ENCODE peak calls at places on chromosome 3, in six cellular contexts. N, S, R, V, Q and W are unnamed samples.

GRCh38 chr3:63960048-63960711 is 48.0 kb upstream of the SCAANT1 start:
- DNase-seq in V (peak; percentile 84), N (peak; percentile 55), S (no peak), Q (peak; percentile 34), R (no peak), W (no peak)

GRCh38 chr3:51388286-51389029 is 2.6 kb upstream of the RBM15B start:
- DNase-seq in Q (peak; percentile 81), V (peak; percentile 20), S (no peak), N (peak; percentile 18), R (no peak), W (no peak)

GRCh38 chr3:148882288-148882687 is 17.2 kb downstream of the CPA3 start:
- DNase-seq in V (peak; percentile 67), R (no peak), N (peak; percentile 57), Q (no peak), S (no peak), W (no peak)

GRCh38 chr3:47421741-47422649 is 41.2 kb downstream of the PTPN23 start:
- DNase-seq in N (peak; percentile 48), Q (peak; percentile 53), R (no peak), S (no peak), V (no peak), W (no peak)

GRCh38 chr3:42376397-42376798 is 34.0 kb downstream of the LYZL4 start:
- DNase-seq in N (peak; percentile 23), V (peak; percentile 72), S (no peak), R (no peak), Q (no peak), W (no peak)

GRCh38 chr3:18747383-18747782 is 322.2 kb upstream of the SATB1 start:
- DNase-seq in R (no peak), S (no peak), Q (peak; percentile 34), V (no peak), N (peak; percentile 63), W (no peak)

GRCh38 chr3:9098716-9099675 is 135.7 kb upstream of the RAD18 start:
- DNase-seq in N (no peak), Q (no peak), R (no peak), S (no peak), V (no peak), W (no peak)

GRCh38 chr3:97872209-97873042 is 50.6 kb downstream of the CRYBG3 start:
- DNase-seq in S (no peak), V (peak; percentile 97), N (peak; percentile 21), Q (no peak), R (no peak), W (no peak)

GRCh38 chr3:190435618-190436017 is 14.1 kb downstream of the TMEM207 start:
- DNase-seq in N (no peak), Q (no peak), R (no peak), V (peak; percentile 12), S (no peak), W (no peak)

GRCh38 chr3:73432021-73432722 is 192.6 kb downstream of the PDZRN3 start:
- DNase-seq in R (peak; percentile 85), Q (no peak), S (no peak), V (peak; percentile 54), N (peak; percentile 45), W (no peak)

GRCh38 chr3:95333826-95334225 is 1271.0 kb downstream of the NSUN3 start:
- DNase-seq in R (no peak), V (no peak), Q (no peak), S (no peak), N (no peak), W (no peak)

GRCh38 chr3:128946411-128946810 is 47.5 kb downstream of the CFAP92 start:
- DNase-seq in N (no peak), R (no peak), S (no peak), V (peak; percentile 68), Q (no peak), W (no peak)

GRCh38 chr3:132543016-132543739 is 53.9 kb upstream of the ACKR4 start:
- DNase-seq in S (no peak), R (no peak), V (peak; percentile 97), Q (no peak), N (no peak), W (no peak)

GRCh38 chr3:48155122-48155521 is 33.1 kb downstream of the CDC25A start:
- DNase-seq in R (no peak), S (no peak), N (no peak), V (peak; percentile 94), Q (no peak), W (no peak)

GRCh38 chr3:79032686-79033318 is 735.0 kb downstream of the ROBO1 start:
- DNase-seq in R (no peak), V (peak; percentile 67), S (no peak), Q (no peak), N (peak; percentile 10), W (no peak)

GRCh38 chr3:41158947-41159346 is 40.4 kb upstream of the CTNNB1 start:
- DNase-seq in Q (peak; percentile 66), S (no peak), N (peak; percentile 49), R (no peak), V (no peak), W (no peak)
- TF ChIP-seq POLR2A in Q (peak; percentile 41), S (no peak), N (peak; percentile 23), R (no peak), V (no peak), W (no peak)

GRCh38 chr3:192902481-192903023 is 15.1 kb downstream of the MB21D2 start:
- DNase-seq in Q (no peak), N (no peak), S (no peak), V (no peak), R (no peak), W (no peak)

GRCh38 chr3:192899540-192899982 is 18.1 kb downstream of the MB21D2 start:
- DNase-seq in N (no peak), Q (no peak), R (no peak), S (no peak), V (peak; percentile 91), W (no peak)

GRCh38 chr3:192904632-192905289 is 12.9 kb downstream of the MB21D2 start:
- DNase-seq in V (no peak), N (no peak), R (no peak), Q (no peak), S (no peak), W (no peak)

GRCh38 chr3:192897005-192897404 is 20.7 kb downstream of the MB21D2 start:
- DNase-seq in R (no peak), Q (no peak), N (no peak), S (no peak), V (no peak), W (no peak)

DNA sequence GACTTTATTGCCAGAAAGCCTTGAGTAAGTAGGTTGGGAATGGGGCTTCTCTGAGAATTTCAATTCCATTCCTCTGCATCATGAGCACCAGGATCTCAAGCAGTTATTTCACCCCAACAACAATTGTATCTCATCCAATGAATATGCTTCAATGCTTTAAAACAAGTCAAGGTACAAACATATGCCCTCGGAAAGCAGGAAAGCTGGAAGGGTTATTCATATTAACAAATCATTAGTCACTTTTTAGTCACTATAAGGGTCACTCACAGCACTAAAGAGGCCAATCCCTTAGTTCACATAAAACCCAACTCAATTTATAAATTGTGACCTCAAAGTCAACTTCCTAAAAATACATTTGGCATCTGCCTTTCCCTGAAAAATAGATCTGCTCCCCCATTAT is 16.2 kb downstream of the MB21D2 start:
- DNase-seq in V (peak; percentile 98), Q (no peak), R (no peak), N (no peak), S (no peak), W (no peak)
- H3K4me1 ChIP-seq in V (peaks cover 20% of the 10 kb centered on the region), Q (no peaks in the 10 kb centered on the region), R (peaks cover 5% of the 10 kb centered on the region), N (no peaks in the 10 kb centered on the region), S (no peaks in the 10 kb centered on the region), W (no peaks in the 10 kb centered on the region)

DNA sequence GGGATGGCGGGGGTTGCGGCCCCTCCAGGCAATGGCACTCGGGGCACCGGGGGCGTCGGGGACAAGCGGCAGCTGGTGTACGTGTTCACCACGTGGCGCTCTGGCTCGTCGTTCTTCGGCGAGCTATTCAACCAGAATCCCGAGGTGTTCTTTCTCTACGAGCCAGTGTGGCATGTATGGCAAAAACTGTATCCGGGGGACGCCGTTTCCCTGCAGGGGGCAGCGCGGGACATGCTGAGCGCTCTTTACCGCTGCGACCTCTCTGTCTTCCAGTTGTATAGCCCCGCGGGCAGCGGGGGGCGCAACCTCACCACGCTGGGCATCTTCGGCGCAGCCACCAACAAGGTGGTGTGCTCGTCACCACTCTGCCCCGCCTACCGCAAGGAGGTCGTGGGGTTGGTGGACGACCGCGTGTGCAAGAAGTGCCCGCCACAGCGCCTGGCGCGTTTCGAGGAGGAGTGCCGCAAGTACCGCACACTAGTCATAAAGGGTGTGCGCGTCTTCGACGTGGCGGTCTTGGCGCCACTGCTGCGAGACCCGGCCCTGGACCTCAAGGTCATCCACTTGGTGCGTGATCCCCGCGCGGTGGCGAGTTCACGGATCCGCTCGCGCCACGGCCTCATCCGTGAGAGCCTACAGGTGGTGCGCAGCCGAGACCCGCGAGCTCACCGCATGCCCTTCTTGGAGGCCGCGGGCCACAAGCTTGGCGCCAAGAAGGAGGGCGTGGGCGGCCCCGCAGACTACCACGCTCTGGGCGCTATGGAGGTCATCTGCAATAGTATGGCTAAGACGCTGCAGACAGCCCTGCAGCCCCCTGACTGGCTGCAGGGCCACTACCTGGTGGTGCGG is 1.9 kb downstream of the CHST2 start:
- DNase-seq in S (no peak), N (peak; percentile 22), V (peak; percentile 55), R (no peak), Q (peak; percentile 50), W (no peak)
- H3K4me3 ChIP-seq in S (peak overlapping the region; percentile 62), N (no peak overlapping the region), V (peak overlapping the region; percentile 94), R (peak overlapping the region; percentile 80), Q (peak overlapping the region; percentile 55), W (peak overlapping the region; percentile 66)

GRCh38 chr3:39141211-39141995 is 12.0 kb downstream of the CSRNP1 start:
- DNase-seq in R (no peak), S (no peak), Q (peak; percentile 91), V (peak; percentile 39), N (peak; percentile 90), W (no peak)
- TF ChIP-seq POLR2A in R (no peak), S (no peak), Q (peak; percentile 8), V (no peak), N (no peak), W (no peak)

GRCh38 chr3:127732879-127733350 is 60.2 kb downstream of the ABTB1 start:
- DNase-seq in S (no peak), V (no peak), R (no peak), Q (no peak), N (no peak), W (no peak)

GRCh38 chr3:127734181-127734720 is 61.5 kb downstream of the ABTB1 start:
- DNase-seq in R (no peak), N (no peak), Q (no peak), S (no peak), V (no peak), W (no peak)

GRCh38 chr3:127733781-127734180 is 61.0 kb downstream of the ABTB1 start:
- DNase-seq in S (no peak), N (no peak), V (no peak), Q (no peak), R (no peak), W (no peak)

GRCh38 chr3:127735767-127736693 is 63.3 kb downstream of the ABTB1 start:
- DNase-seq in N (peak; percentile 59), Q (peak; percentile 41), S (no peak), V (peak; percentile 86), R (no peak), W (no peak)

GRCh38 chr3:127734754-127735473 is 62.2 kb downstream of the ABTB1 start:
- DNase-seq in N (peak; percentile 63), V (peak; percentile 98), R (no peak), S (no peak), Q (no peak), W (no peak)
- H3K4me1 ChIP-seq in N (peaks cover 9% of the 10 kb centered on the region), V (peaks cover 23% of the 10 kb centered on the region), R (peaks cover 42% of the 10 kb centered on the region), S (no peaks in the 10 kb centered on the region), Q (peaks cover 75% of the 10 kb centered on the region), W (peaks cover 83% of the 10 kb centered on the region)